ENCODE peak calls at places on chromosome 21, in four cellular contexts. W is activated CD4-positive, alpha-beta T cell treated with anti-CD3 and anti-CD28 coated beads, Interleukin-2, amount 50 U/mL, for 1 hour; U is hepatic stellate cell; P is GM12892. V is an unnamed sample.

GRCh38 chr21:39098696-39099111 is 84.5 kb downstream of the PSMG1 start:
- DNase-seq in W (no peak), P (no peak), U (no peak), V (no peak)

GRCh38 chr21:32826317-32827167 is 55.0 kb upstream of the PAXBP1 start:
- DNase-seq in P (peak; percentile 27), W (peak; percentile 16), U (peak; percentile 31), V (peak; percentile 5)

GRCh38 chr21:45466330-45467220 is 61.6 kb downstream of the COL18A1 start:
- DNase-seq in U (no peak), W (no peak), P (no peak), V (no peak)

GRCh38 chr21:22352088-22352487 is 1353.9 kb downstream of the NCAM2 start:
- DNase-seq in U (no peak), P (no peak), W (no peak), V (no peak)

GRCh38 chr21:45856940-45857339 is 124.6 kb upstream of the COL6A1 start:
- DNase-seq in U (no peak), W (no peak), P (no peak), V (no peak)

GRCh38 chr21:25742900-25743299 is 8.1 kb downstream of the GABPA start:
- DNase-seq in P (no peak), U (no peak), W (no peak), V (no peak)

GRCh38 chr21:41247561-41247968 is 69.0 kb upstream of the FAM3B start:
- DNase-seq in U (no peak), P (no peak), W (no peak), V (no peak)

GRCh38 chr21:37753122-37753599 is 163.1 kb downstream of the KCNJ6 start:
- DNase-seq in U (no peak), W (no peak), P (no peak), V (no peak)

GRCh38 chr21:35395728-35396127 is 346.6 kb upstream of the RUNX1 start:
- DNase-seq in P (no peak), U (peak; percentile 31), W (no peak), V (no peak)

GRCh38 chr21:43203523-43204080 is 34.8 kb downstream of the CRYAA start:
- DNase-seq in W (no peak), P (no peak), U (no peak), V (no peak)

GRCh38 chr21:41641821-41642368 is 125.0 kb downstream of the RIPK4 start:
- DNase-seq in W (no peak), U (peak; percentile 78), P (no peak), V (no peak)

GRCh38 chr21:45818276-45818903 is 163.2 kb upstream of the COL6A1 start:
- DNase-seq in W (no peak), P (no peak), U (no peak), V (no peak)

GRCh38 chr21:46095814-46096595 is 1.9 kb upstream of the COL6A2 start:
- DNase-seq in P (no peak), W (no peak), U (no peak), V (no peak)

GRCh38 chr21:41864311-41865001 is 14.7 kb downstream of the PRDM15 start:
- DNase-seq in U (no peak), W (no peak), P (no peak), V (no peak)

GRCh38 chr21:42121792-42122191 is 50.7 kb downstream of the UMODL1 start:
- DNase-seq in U (no peak), P (no peak), W (no peak), V (no peak)

GRCh38 chr21:44617071-44617501 is 5.2 kb downstream of the KRTAP10-8 start:
- DNase-seq in P (no peak), W (no peak), U (no peak), V (no peak)

GRCh38 chr21:42959754-42960153 is 14.6 kb upstream of the PKNOX1 start:
- DNase-seq in P (no peak), W (no peak), U (no peak), V (no peak)

GRCh38 chr21:21290751-21291150 is 292.5 kb downstream of the NCAM2 start:
- DNase-seq in W (no peak), P (no peak), U (no peak), V (no peak)

GRCh38 chr21:17651526-17651925 is 38.8 kb upstream of the BTG3 start:
- DNase-seq in U (no peak), W (no peak), P (no peak), V (no peak)

GRCh38 chr21:37530901-37531351 is 164.4 kb downstream of the DYRK1A start:
- DNase-seq in W (no peak), U (no peak), P (no peak), V (no peak)